ENCODE peak calls at places on chromosomes 5 and 9, in ten cellular contexts. One of them, this sample, is unnamed.

GRCh38 chr5:1203311-1203967 is 2.0 kb downstream of the SLC6A19 start:
- DNase-seq in ovary: no peak
- DNase-seq in SK-N-SH: no peak
- DNase-seq in GM12878: no peak
- DNase-seq in stomach: no peak
- DNase-seq in upper lobe of left lung: no peak
- DNase-seq in tibial nerve: no peak
- DNase-seq in H1: no peak
- DNase-seq in sigmoid colon: no peak
- DNase-seq in A549: no peak
- DNase-seq in this sample: no peak

GRCh38 chr5:139709587-139710369 is 61.6 kb downstream of the CXXC5 start:
- DNase-seq in ovary: no peak
- DNase-seq in SK-N-SH: peak
- DNase-seq in GM12878: no peak
- DNase-seq in stomach: no peak
- DNase-seq in upper lobe of left lung: no peak
- DNase-seq in tibial nerve: no peak
- DNase-seq in H1: no peak
- DNase-seq in sigmoid colon: no peak
- DNase-seq in A549: no peak
- DNase-seq in this sample: no peak

GRCh38 chr9:97412628-97413382 is 909 bp downstream of the TDRD7 start:
- DNase-seq in ovary: no peak
- DNase-seq in SK-N-SH: no peak
- DNase-seq in GM12878: no peak
- DNase-seq in stomach: no peak
- DNase-seq in upper lobe of left lung: no peak
- DNase-seq in tibial nerve: no peak
- DNase-seq in H1: no peak
- DNase-seq in sigmoid colon: no peak
- DNase-seq in A549: no peak
- DNase-seq in this sample: no peak

GRCh38 chr5:9240431-9240830 is 305.4 kb downstream of the SEMA5A start:
- DNase-seq in ovary: no peak
- DNase-seq in SK-N-SH: no peak
- DNase-seq in GM12878: no peak
- DNase-seq in stomach: no peak
- DNase-seq in upper lobe of left lung: no peak
- DNase-seq in tibial nerve: no peak
- DNase-seq in H1: no peak
- DNase-seq in sigmoid colon: no peak
- DNase-seq in A549: no peak
- DNase-seq in this sample: no peak

GRCh38 chr9:20524776-20525175 is 97.5 kb downstream of the MLLT3 start:
- DNase-seq in ovary: no peak
- DNase-seq in SK-N-SH: no peak
- DNase-seq in GM12878: no peak
- DNase-seq in stomach: no peak
- DNase-seq in upper lobe of left lung: no peak
- DNase-seq in tibial nerve: no peak
- DNase-seq in H1: peak
- DNase-seq in sigmoid colon: no peak
- DNase-seq in A549: peak
- DNase-seq in this sample: no peak

GRCh38 chr9:12847591-12847990 is 72.8 kb downstream of the LURAP1L start:
- DNase-seq in ovary: no peak
- DNase-seq in SK-N-SH: no peak
- DNase-seq in GM12878: no peak
- DNase-seq in stomach: no peak
- DNase-seq in upper lobe of left lung: no peak
- DNase-seq in tibial nerve: no peak
- DNase-seq in H1: no peak
- DNase-seq in sigmoid colon: no peak
- DNase-seq in A549: peak
- DNase-seq in this sample: no peak

GRCh38 chr5:120655828-120656435 is 191.8 kb downstream of the PRR16 start:
- DNase-seq in ovary: no peak
- DNase-seq in SK-N-SH: no peak
- DNase-seq in GM12878: no peak
- DNase-seq in stomach: peak
- DNase-seq in upper lobe of left lung: peak
- DNase-seq in tibial nerve: peak
- DNase-seq in H1: no peak
- DNase-seq in sigmoid colon: no peak
- DNase-seq in A549: peak
- DNase-seq in this sample: no peak

GRCh38 chr5:112614986-112615385 is 122.7 kb upstream of the APC start:
- DNase-seq in ovary: no peak
- DNase-seq in SK-N-SH: no peak
- DNase-seq in GM12878: no peak
- DNase-seq in stomach: no peak
- DNase-seq in upper lobe of left lung: no peak
- DNase-seq in tibial nerve: no peak
- DNase-seq in H1: no peak
- DNase-seq in sigmoid colon: no peak
- DNase-seq in A549: no peak
- DNase-seq in this sample: no peak

DNA sequence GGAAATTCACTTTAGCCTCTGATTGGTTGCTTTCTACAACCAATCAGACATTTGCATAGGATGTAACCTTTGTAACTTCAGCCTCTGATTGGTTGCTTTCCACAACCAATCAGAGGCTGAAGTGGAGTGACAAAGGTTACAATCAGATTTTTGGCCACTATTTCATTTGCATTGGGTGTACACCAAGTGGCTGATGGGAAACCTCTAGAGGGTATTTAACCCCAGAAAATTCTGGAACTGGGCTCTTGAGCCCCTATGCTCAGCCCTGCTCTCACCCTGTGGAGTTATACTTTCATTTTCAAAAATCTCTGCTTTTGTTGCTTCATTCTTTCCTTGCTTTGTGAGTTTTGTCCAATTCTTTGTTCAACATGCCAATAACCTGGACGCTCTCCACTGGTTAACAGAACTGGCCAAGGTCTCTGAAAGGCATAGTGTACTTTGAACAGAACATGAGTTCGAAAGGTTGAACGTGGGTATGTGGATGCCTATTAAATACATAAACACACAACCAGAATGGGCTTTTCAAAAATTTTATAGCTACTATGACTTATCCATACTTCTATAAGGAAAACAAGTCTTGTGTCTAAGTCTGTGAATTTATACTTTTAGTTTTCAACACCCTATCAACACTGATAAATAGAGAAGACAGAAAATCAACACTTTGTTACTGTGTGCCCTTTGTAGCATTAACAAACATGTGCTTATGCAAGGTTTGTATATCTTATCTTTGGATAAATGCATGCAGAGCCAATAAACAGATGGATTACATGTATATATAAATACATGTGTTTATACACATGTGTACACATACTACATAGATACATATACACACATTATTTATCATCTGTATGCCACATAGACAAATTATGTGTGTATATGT is 568.1 kb downstream of the CTNND2 start:
- DNase-seq in ovary: no peak
- DNase-seq in SK-N-SH: no peak
- DNase-seq in GM12878: no peak
- DNase-seq in stomach: no peak
- DNase-seq in upper lobe of left lung: no peak
- DNase-seq in tibial nerve: no peak
- DNase-seq in H1: no peak
- DNase-seq in sigmoid colon: no peak
- DNase-seq in A549: no peak
- DNase-seq in this sample: no peak
- TF ChIP-seq EP300 in ovary: no peak
- TF ChIP-seq EP300 in SK-N-SH: no peak
- TF ChIP-seq EP300 in GM12878: no peak
- TF ChIP-seq EP300 in stomach: no peak
- TF ChIP-seq EP300 in upper lobe of left lung: no peak
- TF ChIP-seq EP300 in tibial nerve: no peak
- TF ChIP-seq EP300 in H1: no peak
- TF ChIP-seq EP300 in sigmoid colon: no peak
- TF ChIP-seq EP300 in A549: no peak
- TF ChIP-seq EP300 in this sample: no peak

GRCh38 chr5:173693670-173694069 is 77.2 kb upstream of the BOD1 start:
- DNase-seq in ovary: no peak
- DNase-seq in SK-N-SH: no peak
- DNase-seq in GM12878: no peak
- DNase-seq in stomach: peak
- DNase-seq in upper lobe of left lung: no peak
- DNase-seq in tibial nerve: no peak
- DNase-seq in H1: no peak
- DNase-seq in sigmoid colon: no peak
- DNase-seq in A549: peak
- DNase-seq in this sample: no peak

GRCh38 chr5:173703466-173703865 is 87.0 kb upstream of the BOD1 start:
- DNase-seq in ovary: no peak
- DNase-seq in SK-N-SH: no peak
- DNase-seq in GM12878: no peak
- DNase-seq in stomach: no peak
- DNase-seq in upper lobe of left lung: no peak
- DNase-seq in tibial nerve: no peak
- DNase-seq in H1: no peak
- DNase-seq in sigmoid colon: no peak
- DNase-seq in A549: no peak
- DNase-seq in this sample: no peak

GRCh38 chr5:173699959-173700358 is 83.5 kb upstream of the BOD1 start:
- DNase-seq in ovary: no peak
- DNase-seq in SK-N-SH: no peak
- DNase-seq in GM12878: no peak
- DNase-seq in stomach: no peak
- DNase-seq in upper lobe of left lung: no peak
- DNase-seq in tibial nerve: no peak
- DNase-seq in H1: no peak
- DNase-seq in sigmoid colon: no peak
- DNase-seq in A549: no peak
- DNase-seq in this sample: no peak

GRCh38 chr5:173696216-173696615 is 79.8 kb upstream of the BOD1 start:
- DNase-seq in ovary: no peak
- DNase-seq in SK-N-SH: no peak
- DNase-seq in GM12878: no peak
- DNase-seq in stomach: no peak
- DNase-seq in upper lobe of left lung: no peak
- DNase-seq in tibial nerve: no peak
- DNase-seq in H1: no peak
- DNase-seq in sigmoid colon: no peak
- DNase-seq in A549: no peak
- DNase-seq in this sample: no peak

DNA sequence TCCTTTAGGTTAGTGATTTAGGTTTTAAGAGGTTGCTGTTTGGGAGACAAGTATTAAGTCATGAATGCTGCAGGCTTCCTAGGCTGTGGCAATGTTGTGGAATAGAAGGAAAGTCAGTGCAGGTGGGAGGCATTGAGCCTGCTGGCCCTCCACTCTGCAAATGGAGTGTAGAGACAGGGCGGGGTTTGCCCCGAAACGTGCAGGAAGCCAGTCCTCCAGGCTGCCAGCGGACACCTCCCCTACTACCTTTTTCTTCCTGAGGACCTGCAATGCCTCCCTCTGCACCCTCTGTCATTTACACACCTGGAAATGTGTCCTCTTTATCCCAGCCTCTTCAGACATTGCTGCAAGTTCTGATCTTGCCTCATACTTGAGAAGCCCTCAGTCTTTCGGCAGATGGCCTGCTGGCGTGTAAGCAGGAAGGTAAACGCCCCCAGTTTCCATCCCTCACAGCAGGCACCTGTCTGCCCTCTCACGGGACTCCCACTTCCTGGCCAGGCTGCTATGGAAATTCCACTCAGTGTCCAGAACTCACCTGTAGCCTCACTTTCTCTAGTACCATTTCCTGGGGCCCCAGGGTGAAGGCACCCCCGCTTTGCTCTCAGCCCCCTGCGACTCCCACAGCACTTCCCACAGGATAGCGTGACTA is 81.6 kb upstream of the BOD1 start:
- DNase-seq in ovary: no peak
- DNase-seq in SK-N-SH: no peak
- DNase-seq in GM12878: no peak
- DNase-seq in stomach: peak
- DNase-seq in upper lobe of left lung: no peak
- DNase-seq in tibial nerve: no peak
- DNase-seq in H1: no peak
- DNase-seq in sigmoid colon: no peak
- DNase-seq in A549: no peak
- DNase-seq in this sample: no peak
- TF ChIP-seq EP300 in ovary: no peak
- TF ChIP-seq EP300 in SK-N-SH: no peak
- TF ChIP-seq EP300 in GM12878: no peak
- TF ChIP-seq EP300 in stomach: no peak
- TF ChIP-seq EP300 in upper lobe of left lung: no peak
- TF ChIP-seq EP300 in tibial nerve: no peak
- TF ChIP-seq EP300 in H1: no peak
- TF ChIP-seq EP300 in sigmoid colon: no peak
- TF ChIP-seq EP300 in A549: no peak
- TF ChIP-seq EP300 in this sample: no peak

DNA sequence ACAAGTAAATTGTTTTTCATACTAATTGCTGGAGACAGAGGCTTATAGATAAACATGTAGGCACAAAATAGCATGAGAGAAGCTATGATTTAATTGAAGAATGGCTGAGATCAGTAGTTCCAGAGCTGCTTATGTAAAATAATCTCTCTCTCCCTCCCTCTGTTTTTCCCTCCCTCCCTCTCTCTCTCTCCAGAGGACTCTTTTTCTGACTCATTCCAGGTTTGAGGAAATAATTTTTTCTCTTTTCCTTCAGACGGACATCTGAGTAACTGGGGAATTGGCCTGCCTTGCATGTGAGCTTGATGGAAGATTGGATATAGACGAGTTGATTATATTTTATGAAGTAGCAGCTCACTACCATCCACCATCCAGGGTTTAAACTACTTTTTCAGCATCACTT is 35.5 kb downstream of the KCTD16 start:
- DNase-seq in ovary: no peak
- DNase-seq in SK-N-SH: no peak
- DNase-seq in GM12878: no peak
- DNase-seq in stomach: no peak
- DNase-seq in upper lobe of left lung: no peak
- DNase-seq in tibial nerve: no peak
- DNase-seq in H1: no peak
- DNase-seq in sigmoid colon: no peak
- DNase-seq in A549: no peak
- DNase-seq in this sample: no peak
- TF ChIP-seq EP300 in ovary: no peak
- TF ChIP-seq EP300 in SK-N-SH: no peak
- TF ChIP-seq EP300 in GM12878: no peak
- TF ChIP-seq EP300 in stomach: no peak
- TF ChIP-seq EP300 in upper lobe of left lung: no peak
- TF ChIP-seq EP300 in tibial nerve: no peak
- TF ChIP-seq EP300 in H1: no peak
- TF ChIP-seq EP300 in sigmoid colon: no peak
- TF ChIP-seq EP300 in A549: no peak
- TF ChIP-seq EP300 in this sample: no peak

GRCh38 chr5:177369050-177369912 is 11.6 kb downstream of the RGS14 start:
- DNase-seq in ovary: no peak
- DNase-seq in SK-N-SH: peak
- DNase-seq in GM12878: no peak
- DNase-seq in stomach: no peak
- DNase-seq in upper lobe of left lung: no peak
- DNase-seq in tibial nerve: no peak
- DNase-seq in H1: no peak
- DNase-seq in sigmoid colon: peak
- DNase-seq in A549: peak
- DNase-seq in this sample: no peak

GRCh38 chr5:177371705-177372533 is 12.3 kb upstream of the SLC34A1 start:
- DNase-seq in ovary: no peak
- DNase-seq in SK-N-SH: no peak
- DNase-seq in GM12878: no peak
- DNase-seq in stomach: no peak
- DNase-seq in upper lobe of left lung: no peak
- DNase-seq in tibial nerve: no peak
- DNase-seq in H1: no peak
- DNase-seq in sigmoid colon: no peak
- DNase-seq in A549: no peak
- DNase-seq in this sample: no peak

GRCh38 chr5:177369913-177370487 is 12.3 kb downstream of the RGS14 start:
- DNase-seq in ovary: no peak
- DNase-seq in SK-N-SH: no peak
- DNase-seq in GM12878: no peak
- DNase-seq in stomach: no peak
- DNase-seq in upper lobe of left lung: no peak
- DNase-seq in tibial nerve: no peak
- DNase-seq in H1: no peak
- DNase-seq in sigmoid colon: peak
- DNase-seq in A549: no peak
- DNase-seq in this sample: no peak

GRCh38 chr5:177371120-177371537 is 13.1 kb upstream of the SLC34A1 start:
- DNase-seq in ovary: no peak
- DNase-seq in SK-N-SH: no peak
- DNase-seq in GM12878: no peak
- DNase-seq in stomach: no peak
- DNase-seq in upper lobe of left lung: no peak
- DNase-seq in tibial nerve: no peak
- DNase-seq in H1: no peak
- DNase-seq in sigmoid colon: no peak
- DNase-seq in A549: no peak
- DNase-seq in this sample: no peak

DNA sequence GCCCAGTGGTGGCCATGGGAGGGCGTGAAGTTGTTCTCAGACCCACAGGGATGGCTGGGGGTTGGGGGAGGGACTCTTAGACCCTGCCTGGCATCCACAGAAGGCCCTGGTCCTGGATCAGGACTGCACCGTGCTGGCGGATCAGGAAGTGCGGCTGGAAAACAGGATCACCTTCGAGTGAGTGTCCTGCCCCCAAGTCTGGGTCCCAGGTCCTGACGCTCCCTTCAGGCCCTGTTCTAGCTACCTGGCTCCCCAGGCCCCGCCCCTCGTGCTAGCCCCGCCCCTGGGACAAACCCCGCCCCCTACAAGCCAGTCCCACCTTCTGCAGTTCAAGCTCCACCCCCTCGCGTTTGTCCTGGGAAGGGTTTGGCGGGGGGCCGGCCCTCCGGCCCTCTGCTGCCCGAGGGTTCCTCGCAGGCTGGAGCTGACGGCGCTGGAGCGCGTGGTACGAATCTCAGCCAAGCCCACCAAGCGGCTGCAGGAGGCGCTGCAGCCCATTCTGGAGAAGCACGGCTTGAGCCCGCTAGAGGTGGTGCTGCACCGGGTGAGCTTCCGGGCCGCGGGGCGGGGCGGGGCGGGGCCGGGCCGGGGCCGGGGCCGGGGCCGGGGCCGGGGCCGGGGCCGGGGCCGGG is 12.9 kb downstream of the RGS14 start:
- DNase-seq in ovary: peak
- DNase-seq in SK-N-SH: peak
- DNase-seq in GM12878: no peak
- DNase-seq in stomach: peak
- DNase-seq in upper lobe of left lung: peak
- DNase-seq in tibial nerve: peak
- DNase-seq in H1: peak
- DNase-seq in sigmoid colon: peak
- DNase-seq in A549: peak
- DNase-seq in this sample: peak
- TF ChIP-seq EP300 in ovary: no peak
- TF ChIP-seq EP300 in SK-N-SH: no peak
- TF ChIP-seq EP300 in GM12878: no peak
- TF ChIP-seq EP300 in stomach: no peak
- TF ChIP-seq EP300 in upper lobe of left lung: no peak
- TF ChIP-seq EP300 in tibial nerve: no peak
- TF ChIP-seq EP300 in H1: no peak
- TF ChIP-seq EP300 in sigmoid colon: no peak
- TF ChIP-seq EP300 in A549: no peak
- TF ChIP-seq EP300 in this sample: no peak